ENCODE peak calls at places on chromosome X, in nine cellular contexts. One of them, this sample, is unnamed.
A peak's percentile ranks its signal among the peaks of the same experiment; 100 is the strongest.

GRCh38 chrX:10103023-10103422 is 53.8 kb upstream of the CLCN4 start:
- DNase-seq in HCT116: no peak
- DNase-seq in mesendoderm: no peak
- DNase-seq in left ventricle myocardium inferior: no peak
- DNase-seq in prostate gland: no peak
- DNase-seq in tibial artery: no peak
- DNase-seq in cardiac muscle cell: peak; percentile 39
- DNase-seq in ovary: no peak
- DNase-seq in effector memory CD4-positive, alpha-beta T cell: no peak
- DNase-seq in this sample: no peak

GRCh38 chrX:136304493-136304892 is 3.7 kb downstream of the ADGRG4 start:
- DNase-seq in HCT116: no peak
- DNase-seq in mesendoderm: peak; percentile 6
- DNase-seq in left ventricle myocardium inferior: no peak
- DNase-seq in prostate gland: no peak
- DNase-seq in tibial artery: no peak
- DNase-seq in cardiac muscle cell: no peak
- DNase-seq in ovary: no peak
- DNase-seq in effector memory CD4-positive, alpha-beta T cell: no peak
- DNase-seq in this sample: no peak

GRCh38 chrX:111511477-111511876 is at the start of gene SERTM2:
- DNase-seq in HCT116: no peak
- DNase-seq in mesendoderm: peak; percentile 77
- DNase-seq in left ventricle myocardium inferior: no peak
- DNase-seq in prostate gland: no peak
- DNase-seq in tibial artery: no peak
- DNase-seq in cardiac muscle cell: peak; percentile 27
- DNase-seq in ovary: no peak
- DNase-seq in effector memory CD4-positive, alpha-beta T cell: no peak
- DNase-seq in this sample: no peak

GRCh38 chrX:69387559-69388487 is 116.3 kb upstream of the NALF2 start:
- DNase-seq in HCT116: peak; percentile 31
- DNase-seq in mesendoderm: peak; percentile 93
- DNase-seq in left ventricle myocardium inferior: peak; percentile 20
- DNase-seq in prostate gland: peak; percentile 27
- DNase-seq in tibial artery: peak; percentile 22
- DNase-seq in cardiac muscle cell: peak; percentile 60
- DNase-seq in ovary: peak; percentile 31
- DNase-seq in effector memory CD4-positive, alpha-beta T cell: no peak
- DNase-seq in this sample: peak; percentile 3

GRCh38 chrX:38275615-38276014 is 51.7 kb downstream of the RPGR start:
- DNase-seq in HCT116: peak; percentile 27
- DNase-seq in mesendoderm: no peak
- DNase-seq in left ventricle myocardium inferior: no peak
- DNase-seq in prostate gland: no peak
- DNase-seq in tibial artery: no peak
- DNase-seq in cardiac muscle cell: peak; percentile 80
- DNase-seq in ovary: no peak
- DNase-seq in effector memory CD4-positive, alpha-beta T cell: no peak
- DNase-seq in this sample: no peak

GRCh38 chrX:28585767-28586166 is 1.5 kb upstream of the IL1RAPL1 start:
- DNase-seq in HCT116: no peak
- DNase-seq in mesendoderm: no peak
- DNase-seq in left ventricle myocardium inferior: no peak
- DNase-seq in prostate gland: no peak
- DNase-seq in tibial artery: no peak
- DNase-seq in cardiac muscle cell: no peak
- DNase-seq in ovary: no peak
- DNase-seq in effector memory CD4-positive, alpha-beta T cell: no peak
- DNase-seq in this sample: no peak

GRCh38 chrX:115553171-115553570 is 7.8 kb upstream of the PLS3 start:
- DNase-seq in HCT116: no peak
- DNase-seq in mesendoderm: no peak
- DNase-seq in left ventricle myocardium inferior: no peak
- DNase-seq in prostate gland: no peak
- DNase-seq in tibial artery: no peak
- DNase-seq in cardiac muscle cell: no peak
- DNase-seq in ovary: no peak
- DNase-seq in effector memory CD4-positive, alpha-beta T cell: no peak
- DNase-seq in this sample: no peak

GRCh38 chrX:144798972-144799371 is 448.3 kb upstream of the SPANXN1 start:
- DNase-seq in HCT116: no peak
- DNase-seq in mesendoderm: no peak
- DNase-seq in left ventricle myocardium inferior: no peak
- DNase-seq in prostate gland: no peak
- DNase-seq in tibial artery: no peak
- DNase-seq in cardiac muscle cell: no peak
- DNase-seq in ovary: no peak
- DNase-seq in effector memory CD4-positive, alpha-beta T cell: no peak
- DNase-seq in this sample: no peak

GRCh38 chrX:72128881-72129280 is 2.8 kb downstream of the RTL5 start:
- DNase-seq in HCT116: no peak
- DNase-seq in mesendoderm: peak; percentile 50
- DNase-seq in left ventricle myocardium inferior: no peak
- DNase-seq in prostate gland: no peak
- DNase-seq in tibial artery: no peak
- DNase-seq in cardiac muscle cell: peak; percentile 28
- DNase-seq in ovary: no peak
- DNase-seq in effector memory CD4-positive, alpha-beta T cell: no peak
- DNase-seq in this sample: no peak

GRCh38 chrX:65595460-65595876 is 60.9 kb upstream of the LAS1L start:
- DNase-seq in HCT116: peak; percentile 84
- DNase-seq in mesendoderm: peak; percentile 95
- DNase-seq in left ventricle myocardium inferior: peak; percentile 91
- DNase-seq in prostate gland: peak; percentile 88
- DNase-seq in tibial artery: peak; percentile 97
- DNase-seq in cardiac muscle cell: peak; percentile 94
- DNase-seq in ovary: peak; percentile 92
- DNase-seq in effector memory CD4-positive, alpha-beta T cell: peak; percentile 76
- DNase-seq in this sample: peak; percentile 89

GRCh38 chrX:19682712-19683331 is 167.5 kb upstream of the MAP3K15 start:
- DNase-seq in HCT116: no peak
- DNase-seq in mesendoderm: peak; percentile 85
- DNase-seq in left ventricle myocardium inferior: peak; percentile 52
- DNase-seq in prostate gland: peak; percentile 5
- DNase-seq in tibial artery: peak; percentile 51
- DNase-seq in cardiac muscle cell: peak; percentile 95
- DNase-seq in ovary: peak; percentile 52
- DNase-seq in effector memory CD4-positive, alpha-beta T cell: peak; percentile 73
- DNase-seq in this sample: peak; percentile 11

GRCh38 chrX:17613979-17614572 is 123.2 kb upstream of the SCML1 start:
- DNase-seq in HCT116: no peak
- DNase-seq in mesendoderm: peak; percentile 6
- DNase-seq in left ventricle myocardium inferior: no peak
- DNase-seq in prostate gland: no peak
- DNase-seq in tibial artery: no peak
- DNase-seq in cardiac muscle cell: peak; percentile 40
- DNase-seq in ovary: no peak
- DNase-seq in effector memory CD4-positive, alpha-beta T cell: no peak
- DNase-seq in this sample: no peak

GRCh38 chrX:129145898-129146297 is 377.4 kb downstream of the SMARCA1 start:
- DNase-seq in HCT116: no peak
- DNase-seq in mesendoderm: no peak
- DNase-seq in left ventricle myocardium inferior: no peak
- DNase-seq in prostate gland: no peak
- DNase-seq in tibial artery: no peak
- DNase-seq in cardiac muscle cell: no peak
- DNase-seq in ovary: no peak
- DNase-seq in effector memory CD4-positive, alpha-beta T cell: no peak
- DNase-seq in this sample: no peak

GRCh38 chrX:41273638-41274037 is 60.3 kb upstream of the DDX3X start:
- DNase-seq in HCT116: no peak
- DNase-seq in mesendoderm: no peak
- DNase-seq in left ventricle myocardium inferior: no peak
- DNase-seq in prostate gland: no peak
- DNase-seq in tibial artery: no peak
- DNase-seq in cardiac muscle cell: peak; percentile 19
- DNase-seq in ovary: no peak
- DNase-seq in effector memory CD4-positive, alpha-beta T cell: no peak
- DNase-seq in this sample: no peak

GRCh38 chrX:38279188-38279587 is 48.1 kb downstream of the RPGR start:
- DNase-seq in HCT116: no peak
- DNase-seq in mesendoderm: no peak
- DNase-seq in left ventricle myocardium inferior: no peak
- DNase-seq in prostate gland: no peak
- DNase-seq in tibial artery: no peak
- DNase-seq in cardiac muscle cell: no peak
- DNase-seq in ovary: no peak
- DNase-seq in effector memory CD4-positive, alpha-beta T cell: no peak
- DNase-seq in this sample: no peak

GRCh38 chrX:153818571-153819397 is 11.6 kb downstream of the PDZD4 start:
- DNase-seq in HCT116: no peak
- DNase-seq in mesendoderm: peak; percentile 66
- DNase-seq in left ventricle myocardium inferior: peak; percentile 41
- DNase-seq in prostate gland: no peak
- DNase-seq in tibial artery: no peak
- DNase-seq in cardiac muscle cell: peak; percentile 12
- DNase-seq in ovary: no peak
- DNase-seq in effector memory CD4-positive, alpha-beta T cell: peak; percentile 49
- DNase-seq in this sample: no peak

GRCh38 chrX:72060196-72060974 is 71.3 kb downstream of the RTL5 start:
- DNase-seq in HCT116: no peak
- DNase-seq in mesendoderm: peak; percentile 79
- DNase-seq in left ventricle myocardium inferior: no peak
- DNase-seq in prostate gland: no peak
- DNase-seq in tibial artery: peak; percentile 42
- DNase-seq in cardiac muscle cell: peak; percentile 23
- DNase-seq in ovary: peak; percentile 30
- DNase-seq in effector memory CD4-positive, alpha-beta T cell: no peak
- DNase-seq in this sample: no peak

GRCh38 chrX:53714580-53715335 is 28.2 kb upstream of the HUWE1 start:
- DNase-seq in HCT116: peak; percentile 4
- DNase-seq in mesendoderm: peak; percentile 46
- DNase-seq in left ventricle myocardium inferior: no peak
- DNase-seq in prostate gland: peak; percentile 62
- DNase-seq in tibial artery: no peak
- DNase-seq in cardiac muscle cell: peak; percentile 36
- DNase-seq in ovary: no peak
- DNase-seq in effector memory CD4-positive, alpha-beta T cell: peak; percentile 43
- DNase-seq in this sample: no peak

GRCh38 chrX:37785569-37785968 is 5.7 kb downstream of the CYBB start:
- DNase-seq in HCT116: no peak
- DNase-seq in mesendoderm: no peak
- DNase-seq in left ventricle myocardium inferior: no peak
- DNase-seq in prostate gland: no peak
- DNase-seq in tibial artery: no peak
- DNase-seq in cardiac muscle cell: no peak
- DNase-seq in ovary: no peak
- DNase-seq in effector memory CD4-positive, alpha-beta T cell: no peak
- DNase-seq in this sample: no peak

GRCh38 chrX:13252726-13253125 is 67.1 kb downstream of the ATXN3L start:
- DNase-seq in HCT116: no peak
- DNase-seq in mesendoderm: no peak
- DNase-seq in left ventricle myocardium inferior: no peak
- DNase-seq in prostate gland: no peak
- DNase-seq in tibial artery: no peak
- DNase-seq in cardiac muscle cell: no peak
- DNase-seq in ovary: no peak
- DNase-seq in effector memory CD4-positive, alpha-beta T cell: no peak
- DNase-seq in this sample: no peak
- H3K4me1 ChIP-seq in HCT116: no peaks in the 10 kb centered on the region
- H3K4me1 ChIP-seq in mesendoderm: no peaks in the 10 kb centered on the region
- H3K4me1 ChIP-seq in left ventricle myocardium inferior: no peaks in the 10 kb centered on the region
- H3K4me1 ChIP-seq in prostate gland: no peaks in the 10 kb centered on the region
- H3K4me1 ChIP-seq in tibial artery: no peaks in the 10 kb centered on the region
- H3K4me1 ChIP-seq in cardiac muscle cell: no peaks in the 10 kb centered on the region
- H3K4me1 ChIP-seq in ovary: peaks cover 2% of the 10 kb centered on the region
- H3K4me1 ChIP-seq in effector memory CD4-positive, alpha-beta T cell: no peaks in the 10 kb centered on the region
- H3K4me1 ChIP-seq in this sample: no peaks in the 10 kb centered on the region

GRCh38 chrX:23692166-23692565 is 24.9 kb downstream of the PRDX4 start:
- DNase-seq in HCT116: no peak
- DNase-seq in mesendoderm: no peak
- DNase-seq in left ventricle myocardium inferior: no peak
- DNase-seq in prostate gland: no peak
- DNase-seq in tibial artery: no peak
- DNase-seq in cardiac muscle cell: no peak
- DNase-seq in ovary: no peak
- DNase-seq in effector memory CD4-positive, alpha-beta T cell: no peak
- DNase-seq in this sample: no peak

GRCh38 chrX:23699636-23700194 is 32.4 kb downstream of the PRDX4 start:
- DNase-seq in HCT116: no peak
- DNase-seq in mesendoderm: peak; percentile 33
- DNase-seq in left ventricle myocardium inferior: no peak
- DNase-seq in prostate gland: no peak
- DNase-seq in tibial artery: peak; percentile 22
- DNase-seq in cardiac muscle cell: peak; percentile 62
- DNase-seq in ovary: peak; percentile 43
- DNase-seq in effector memory CD4-positive, alpha-beta T cell: no peak
- DNase-seq in this sample: no peak

DNA sequence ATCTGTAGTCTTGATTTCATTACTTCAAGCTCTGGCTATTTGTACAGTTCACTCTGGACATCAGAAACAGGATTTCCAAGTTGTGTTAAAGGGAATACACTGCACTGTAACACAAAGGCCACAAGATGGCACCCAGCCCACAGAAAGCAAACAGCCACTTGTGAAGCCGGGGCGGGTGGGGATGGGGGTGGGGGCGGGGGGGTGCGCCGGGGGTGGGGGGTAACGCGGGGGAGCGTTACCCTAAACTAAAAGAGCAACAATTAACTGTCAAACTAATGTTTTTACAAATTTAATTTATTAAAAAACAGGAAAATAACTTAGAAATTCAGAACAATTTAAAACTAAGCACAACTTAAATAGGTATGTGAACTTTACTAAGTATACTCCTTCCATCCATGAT is 27.3 kb downstream of the PRDX4 start:
- DNase-seq in HCT116: peak; percentile 21
- DNase-seq in mesendoderm: peak; percentile 40
- DNase-seq in left ventricle myocardium inferior: peak; percentile 24
- DNase-seq in prostate gland: peak; percentile 46
- DNase-seq in tibial artery: peak; percentile 48
- DNase-seq in cardiac muscle cell: peak; percentile 66
- DNase-seq in ovary: peak; percentile 51
- DNase-seq in effector memory CD4-positive, alpha-beta T cell: no peak
- DNase-seq in this sample: peak; percentile 36
- H3K4me1 ChIP-seq in HCT116: no peaks in the 10 kb centered on the region
- H3K4me1 ChIP-seq in mesendoderm: no peaks in the 10 kb centered on the region
- H3K4me1 ChIP-seq in left ventricle myocardium inferior: peaks cover 3% of the 10 kb centered on the region
- H3K4me1 ChIP-seq in prostate gland: no peaks in the 10 kb centered on the region
- H3K4me1 ChIP-seq in tibial artery: no peaks in the 10 kb centered on the region
- H3K4me1 ChIP-seq in cardiac muscle cell: no peaks in the 10 kb centered on the region
- H3K4me1 ChIP-seq in ovary: no peaks in the 10 kb centered on the region
- H3K4me1 ChIP-seq in effector memory CD4-positive, alpha-beta T cell: no peaks in the 10 kb centered on the region
- H3K4me1 ChIP-seq in this sample: no peaks in the 10 kb centered on the region

GRCh38 chrX:1486749-1487361 is 34.1 kb upstream of the ASMTL start:
- DNase-seq in HCT116: no peak
- DNase-seq in mesendoderm: peak; percentile 42
- DNase-seq in left ventricle myocardium inferior: peak; percentile 59
- DNase-seq in prostate gland: no peak
- DNase-seq in tibial artery: no peak
- DNase-seq in cardiac muscle cell: no peak
- DNase-seq in ovary: no peak
- DNase-seq in effector memory CD4-positive, alpha-beta T cell: no peak
- DNase-seq in this sample: no peak
- H3K4me1 ChIP-seq in HCT116: peaks cover 4% of the 10 kb centered on the region
- H3K4me1 ChIP-seq in mesendoderm: no peaks in the 10 kb centered on the region
- H3K4me1 ChIP-seq in left ventricle myocardium inferior: peaks cover 23% of the 10 kb centered on the region
- H3K4me1 ChIP-seq in prostate gland: no peaks in the 10 kb centered on the region
- H3K4me1 ChIP-seq in tibial artery: no peaks in the 10 kb centered on the region
- H3K4me1 ChIP-seq in cardiac muscle cell: no peaks in the 10 kb centered on the region
- H3K4me1 ChIP-seq in ovary: no peaks in the 10 kb centered on the region
- H3K4me1 ChIP-seq in effector memory CD4-positive, alpha-beta T cell: peaks cover 8% of the 10 kb centered on the region
- H3K4me1 ChIP-seq in this sample: no peaks in the 10 kb centered on the region

GRCh38 chrX:133254666-133255065 is 36.5 kb upstream of the TFDP3 start:
- DNase-seq in HCT116: no peak
- DNase-seq in mesendoderm: no peak
- DNase-seq in left ventricle myocardium inferior: no peak
- DNase-seq in prostate gland: no peak
- DNase-seq in tibial artery: no peak
- DNase-seq in cardiac muscle cell: no peak
- DNase-seq in ovary: no peak
- DNase-seq in effector memory CD4-positive, alpha-beta T cell: no peak
- DNase-seq in this sample: no peak

GRCh38 chrX:133258481-133258880 is 40.3 kb upstream of the TFDP3 start:
- DNase-seq in HCT116: no peak
- DNase-seq in mesendoderm: no peak
- DNase-seq in left ventricle myocardium inferior: no peak
- DNase-seq in prostate gland: no peak
- DNase-seq in tibial artery: no peak
- DNase-seq in cardiac muscle cell: no peak
- DNase-seq in ovary: no peak
- DNase-seq in effector memory CD4-positive, alpha-beta T cell: no peak
- DNase-seq in this sample: no peak
- H3K4me1 ChIP-seq in HCT116: no peaks in the 10 kb centered on the region
- H3K4me1 ChIP-seq in mesendoderm: no peaks in the 10 kb centered on the region
- H3K4me1 ChIP-seq in left ventricle myocardium inferior: no peaks in the 10 kb centered on the region
- H3K4me1 ChIP-seq in prostate gland: no peaks in the 10 kb centered on the region
- H3K4me1 ChIP-seq in tibial artery: no peaks in the 10 kb centered on the region
- H3K4me1 ChIP-seq in cardiac muscle cell: no peaks in the 10 kb centered on the region
- H3K4me1 ChIP-seq in ovary: no peaks in the 10 kb centered on the region
- H3K4me1 ChIP-seq in effector memory CD4-positive, alpha-beta T cell: no peaks in the 10 kb centered on the region
- H3K4me1 ChIP-seq in this sample: no peaks in the 10 kb centered on the region

This sample was measured in pancreas.